ENCODE peak calls at places on chromosomes 16 and 17, in five cellular contexts. One of them, this sample, is unnamed.

GRCh38 chr16:23182206-23182674 is 305 bp upstream of the SCNN1G start:
- DNase-seq in activated CD4-positive, alpha-beta T cell treated with anti-CD3 and anti-CD28 coated beads, Interleukin-2, amount 50 U/mL, for 1 hour: peak; percentile 67
- DNase-seq in fibroblast of lung: peak; percentile 35
- DNase-seq in GM04504: peak; percentile 10
- DNase-seq in fibroblast of the aortic adventitia: peak; percentile 16
- DNase-seq in this sample: peak; percentile 80

GRCh38 chr17:10001296-10001904 is 96.3 kb upstream of the RCVRN start:
- DNase-seq in activated CD4-positive, alpha-beta T cell treated with anti-CD3 and anti-CD28 coated beads, Interleukin-2, amount 50 U/mL, for 1 hour: no peak
- DNase-seq in fibroblast of lung: no peak
- DNase-seq in GM04504: no peak
- DNase-seq in fibroblast of the aortic adventitia: peak; percentile 4
- DNase-seq in this sample: no peak

GRCh38 chr17:3038941-3039340 is 24.5 kb downstream of the OR1D5 start:
- DNase-seq in activated CD4-positive, alpha-beta T cell treated with anti-CD3 and anti-CD28 coated beads, Interleukin-2, amount 50 U/mL, for 1 hour: no peak
- DNase-seq in fibroblast of lung: no peak
- DNase-seq in GM04504: no peak
- DNase-seq in fibroblast of the aortic adventitia: no peak
- DNase-seq in this sample: no peak

GRCh38 chr16:31453255-31454204 is 5.8 kb upstream of the ARMC5 start:
- DNase-seq in activated CD4-positive, alpha-beta T cell treated with anti-CD3 and anti-CD28 coated beads, Interleukin-2, amount 50 U/mL, for 1 hour: no peak
- DNase-seq in fibroblast of lung: peak; percentile 49
- DNase-seq in GM04504: no peak
- DNase-seq in fibroblast of the aortic adventitia: peak; percentile 71
- DNase-seq in this sample: peak; percentile 71

GRCh38 chr17:48589831-48590602 is at the start of gene HOXB3:
- DNase-seq in activated CD4-positive, alpha-beta T cell treated with anti-CD3 and anti-CD28 coated beads, Interleukin-2, amount 50 U/mL, for 1 hour: no peak
- DNase-seq in fibroblast of lung: no peak
- DNase-seq in GM04504: peak; percentile 94
- DNase-seq in fibroblast of the aortic adventitia: no peak
- DNase-seq in this sample: no peak

GRCh38 chr16:70402916-70403659 is 35.8 kb downstream of the ST3GAL2 start:
- DNase-seq in activated CD4-positive, alpha-beta T cell treated with anti-CD3 and anti-CD28 coated beads, Interleukin-2, amount 50 U/mL, for 1 hour: no peak
- DNase-seq in fibroblast of lung: peak; percentile 9
- DNase-seq in GM04504: no peak
- DNase-seq in fibroblast of the aortic adventitia: peak; percentile 54
- DNase-seq in this sample: no peak

GRCh38 chr17:49576121-49576905 is 642 bp downstream of the NXPH3 start:
- DNase-seq in activated CD4-positive, alpha-beta T cell treated with anti-CD3 and anti-CD28 coated beads, Interleukin-2, amount 50 U/mL, for 1 hour: no peak
- DNase-seq in fibroblast of lung: peak; percentile 35
- DNase-seq in GM04504: no peak
- DNase-seq in fibroblast of the aortic adventitia: peak; percentile 26
- DNase-seq in this sample: peak; percentile 89

GRCh38 chr17:44083250-44083849 is 12.8 kb downstream of the G6PC3 start:
- DNase-seq in activated CD4-positive, alpha-beta T cell treated with anti-CD3 and anti-CD28 coated beads, Interleukin-2, amount 50 U/mL, for 1 hour: no peak
- DNase-seq in fibroblast of lung: no peak
- DNase-seq in GM04504: no peak
- DNase-seq in fibroblast of the aortic adventitia: no peak
- DNase-seq in this sample: no peak

GRCh38 chr16:83475108-83475507 is 332.7 kb upstream of the HSBP1 start:
- DNase-seq in activated CD4-positive, alpha-beta T cell treated with anti-CD3 and anti-CD28 coated beads, Interleukin-2, amount 50 U/mL, for 1 hour: no peak
- DNase-seq in fibroblast of lung: no peak
- DNase-seq in GM04504: no peak
- DNase-seq in fibroblast of the aortic adventitia: no peak
- DNase-seq in this sample: no peak

GRCh38 chr17:622356-622755 is 92.3 kb downstream of the VPS53 start:
- DNase-seq in activated CD4-positive, alpha-beta T cell treated with anti-CD3 and anti-CD28 coated beads, Interleukin-2, amount 50 U/mL, for 1 hour: no peak
- DNase-seq in fibroblast of lung: peak; percentile 88
- DNase-seq in GM04504: no peak
- DNase-seq in fibroblast of the aortic adventitia: no peak
- DNase-seq in this sample: no peak

GRCh38 chr16:9869776-9870175 is 312.5 kb downstream of the GRIN2A start:
- DNase-seq in activated CD4-positive, alpha-beta T cell treated with anti-CD3 and anti-CD28 coated beads, Interleukin-2, amount 50 U/mL, for 1 hour: no peak
- DNase-seq in fibroblast of lung: no peak
- DNase-seq in GM04504: no peak
- DNase-seq in fibroblast of the aortic adventitia: peak; percentile 13
- DNase-seq in this sample: no peak

GRCh38 chr17:3723188-3723555 is 531 bp upstream of the HASPIN start:
- DNase-seq in activated CD4-positive, alpha-beta T cell treated with anti-CD3 and anti-CD28 coated beads, Interleukin-2, amount 50 U/mL, for 1 hour: no peak
- DNase-seq in fibroblast of lung: no peak
- DNase-seq in GM04504: no peak
- DNase-seq in fibroblast of the aortic adventitia: no peak
- DNase-seq in this sample: no peak

GRCh38 chr16:68520649-68521086 is 18.4 kb upstream of the ZFP90 start:
- DNase-seq in activated CD4-positive, alpha-beta T cell treated with anti-CD3 and anti-CD28 coated beads, Interleukin-2, amount 50 U/mL, for 1 hour: peak; percentile 86
- DNase-seq in fibroblast of lung: peak; percentile 69
- DNase-seq in GM04504: no peak
- DNase-seq in fibroblast of the aortic adventitia: peak; percentile 69
- DNase-seq in this sample: peak; percentile 92

GRCh38 chr17:238964-239259 is 57.5 kb upstream of the DOC2B start:
- DNase-seq in activated CD4-positive, alpha-beta T cell treated with anti-CD3 and anti-CD28 coated beads, Interleukin-2, amount 50 U/mL, for 1 hour: no peak
- DNase-seq in fibroblast of lung: no peak
- DNase-seq in GM04504: no peak
- DNase-seq in fibroblast of the aortic adventitia: no peak
- DNase-seq in this sample: peak; percentile 25

GRCh38 chr16:89102777-89103073 is 9.1 kb downstream of the ACSF3 start:
- DNase-seq in activated CD4-positive, alpha-beta T cell treated with anti-CD3 and anti-CD28 coated beads, Interleukin-2, amount 50 U/mL, for 1 hour: no peak
- DNase-seq in fibroblast of lung: no peak
- DNase-seq in GM04504: no peak
- DNase-seq in fibroblast of the aortic adventitia: no peak
- DNase-seq in this sample: no peak

GRCh38 chr17:42325026-42325425 is 36.7 kb downstream of the STAT5A start:
- DNase-seq in activated CD4-positive, alpha-beta T cell treated with anti-CD3 and anti-CD28 coated beads, Interleukin-2, amount 50 U/mL, for 1 hour: no peak
- DNase-seq in fibroblast of lung: peak; percentile 95
- DNase-seq in GM04504: peak; percentile 82
- DNase-seq in fibroblast of the aortic adventitia: peak; percentile 81
- DNase-seq in this sample: peak; percentile 84

GRCh38 chr17:43351686-43352085 is 47.1 kb upstream of the ARL4D start:
- DNase-seq in activated CD4-positive, alpha-beta T cell treated with anti-CD3 and anti-CD28 coated beads, Interleukin-2, amount 50 U/mL, for 1 hour: no peak
- DNase-seq in fibroblast of lung: no peak
- DNase-seq in GM04504: no peak
- DNase-seq in fibroblast of the aortic adventitia: no peak
- DNase-seq in this sample: no peak

GRCh38 chr17:7336240-7337175 is at the start of gene ACAP1:
- DNase-seq in activated CD4-positive, alpha-beta T cell treated with anti-CD3 and anti-CD28 coated beads, Interleukin-2, amount 50 U/mL, for 1 hour: peak; percentile 86
- DNase-seq in fibroblast of lung: no peak
- DNase-seq in GM04504: no peak
- DNase-seq in fibroblast of the aortic adventitia: no peak
- DNase-seq in this sample: no peak

This sample was measured in sigmoid colon.